ENCODE peak calls at places on chromosomes 2 and 18, in six cellular contexts. Q, G, I, C, V and Y are unnamed samples.

GRCh38 chr2:41735446-41735845 is 312.4 kb upstream of the PKDCC start:
- DNase-seq in Q (no peak), I (no peak), G (no peak), C (peak), V (no peak), Y (no peak)

GRCh38 chr18:72871091-72871490 is 3.3 kb upstream of the NETO1 start:
- DNase-seq in V (no peak), Q (no peak), C (no peak), G (peak), I (no peak), Y (no peak)

GRCh38 chr2:148742373-148742772 is 97.8 kb downstream of the EPC2 start:
- DNase-seq in G (no peak), V (no peak), Q (no peak), C (no peak), I (no peak), Y (no peak)

GRCh38 chr18:49561377-49562193 is at the start of gene LIPG:
- DNase-seq in V (no peak), I (no peak), G (peak), Q (peak), C (peak), Y (peak)

GRCh38 chr2:231464576-231465540 is 574 bp upstream of the NCL start:
- DNase-seq in Q (peak), G (peak), C (no peak), V (peak), I (peak), Y (peak)

GRCh38 chr2:233461481-233461891 is 105.1 kb downstream of the USP40 start:
- DNase-seq in Q (no peak), C (no peak), I (no peak), V (no peak), G (no peak), Y (no peak)

GRCh38 chr2:191701696-191702095 is 23.8 kb downstream of the NABP1 start:
- DNase-seq in G (peak), Q (no peak), I (no peak), V (no peak), C (no peak), Y (no peak)

GRCh38 chr2:96116879-96117533 is 635 bp upstream of the ADRA2B start:
- DNase-seq in Q (peak), V (peak), C (peak), I (no peak), G (no peak), Y (peak)

GRCh38 chr2:10225291-10226031 is 77.2 kb upstream of the HPCAL1 start:
- DNase-seq in G (no peak), C (no peak), V (no peak), I (no peak), Q (no peak), Y (peak)

GRCh38 chr2:176206677-176207076 is 18.2 kb downstream of the HOXD1 start:
- DNase-seq in G (no peak), C (no peak), Q (no peak), V (no peak), I (no peak), Y (no peak)

GRCh38 chr2:208311954-208312353 is 45.9 kb downstream of the PIKFYVE start:
- DNase-seq in I (no peak), Q (no peak), C (no peak), V (no peak), G (peak), Y (no peak)

GRCh38 chr2:68971591-68972231 is 2.7 kb upstream of the GKN1 start:
- DNase-seq in C (peak), Q (peak), G (peak), V (no peak), I (no peak), Y (no peak)

GRCh38 chr2:3959372-3959771 is 256.0 kb downstream of the DCDC2C start:
- DNase-seq in V (no peak), C (peak), Q (no peak), G (peak), I (no peak), Y (peak)

GRCh38 chr2:97935719-97936161 is 60.0 kb downstream of the TMEM131 start:
- DNase-seq in V (no peak), I (no peak), C (peak), G (peak), Q (no peak), Y (peak)

GRCh38 chr2:48527211-48527880 is 2.6 kb upstream of the STON1 start:
- DNase-seq in Q (no peak), G (peak), C (no peak), V (no peak), I (no peak), Y (no peak)

GRCh38 chr18:42413870-42414269 is 458.8 kb downstream of the PIK3C3 start:
- DNase-seq in Q (no peak), G (peak), V (no peak), I (no peak), C (peak), Y (no peak)

GRCh38 chr18:73741946-73742345 is 405.7 kb downstream of the FBXO15 start:
- DNase-seq in I (no peak), C (no peak), G (peak), Q (no peak), V (no peak), Y (no peak)

GRCh38 chr18:71287268-71287667 is 998.4 kb downstream of the SOCS6 start:
- DNase-seq in G (no peak), V (no peak), I (no peak), Q (no peak), C (no peak), Y (no peak)

GRCh38 chr2:20916604-20917286 is 93.8 kb upstream of the LDAH start:
- DNase-seq in Q (no peak), V (no peak), I (no peak), G (peak), C (peak), Y (no peak)
- TF ChIP-seq CTCF in Q (no peak), V (no peak), I (peak), G (peak), C (peak), Y (no peak)

GRCh38 chr2:2542966-2543555 is 212.0 kb upstream of the MYT1L start:
- DNase-seq in V (no peak), C (no peak), G (no peak), I (no peak), Q (no peak), Y (peak)
- TF ChIP-seq CTCF in V (no peak), C (no peak), G (no peak), I (no peak), Q (no peak), Y (no peak)

GRCh38 chr2:86035883-86036789 is 69.5 kb downstream of the POLR1A start:
- DNase-seq in G (peak), C (no peak), Q (peak), V (peak), I (peak), Y (peak)
- TF ChIP-seq CTCF in G (peak), C (no peak), Q (no peak), V (peak), I (no peak), Y (no peak)

GRCh38 chr2:42767899-42768705 is 4.2 kb upstream of the OXER1 start:
- DNase-seq in G (no peak), C (no peak), Q (no peak), I (no peak), V (no peak), Y (no peak)

GRCh38 chr2:42768706-42769256 is 4.8 kb upstream of the OXER1 start:
- DNase-seq in Q (no peak), I (no peak), C (no peak), V (no peak), G (no peak), Y (no peak)

GRCh38 chr2:42769583-42770287 is 5.8 kb upstream of the OXER1 start:
- DNase-seq in C (no peak), G (no peak), V (no peak), Q (no peak), I (no peak), Y (no peak)

GRCh38 chr2:42771546-42772153 is 7.7 kb upstream of the OXER1 start:
- DNase-seq in I (no peak), Q (no peak), V (no peak), C (no peak), G (no peak), Y (no peak)

GRCh38 chr2:42770288-42771131 is 6.6 kb upstream of the OXER1 start:
- DNase-seq in C (peak), I (no peak), Q (no peak), V (no peak), G (peak), Y (peak)
- TF ChIP-seq CTCF in C (peak), I (peak), Q (no peak), V (no peak), G (peak), Y (peak)

GRCh38 chr2:174634130-174635014 is 36.8 kb upstream of the WIPF1 start:
- DNase-seq in C (no peak), G (no peak), I (no peak), Q (peak), V (peak), Y (no peak)
- TF ChIP-seq CTCF in C (no peak), G (no peak), I (no peak), Q (no peak), V (no peak), Y (no peak)

GRCh38 chr2:165141601-165142000 is 62.2 kb downstream of the SCN3A start:
- DNase-seq in I (no peak), C (no peak), V (no peak), G (no peak), Q (no peak), Y (no peak)
- TF ChIP-seq CTCF in I (no peak), C (no peak), V (no peak), G (no peak), Q (no peak), Y (no peak)

GRCh38 chr2:27025861-27026851 is 6.6 kb upstream of the TMEM214 start:
- DNase-seq in G (no peak), C (no peak), Q (no peak), I (no peak), V (no peak), Y (no peak)

GRCh38 chr2:27023740-27024139 is 9.0 kb upstream of the TMEM214 start:
- DNase-seq in I (no peak), Q (no peak), G (no peak), V (no peak), C (no peak), Y (no peak)

GRCh38 chr2:27024812-27025211 is 8.0 kb upstream of the TMEM214 start:
- DNase-seq in V (no peak), Q (no peak), G (no peak), C (no peak), I (no peak), Y (no peak)

GRCh38 chr2:27025281-27025800 is 7.4 kb upstream of the TMEM214 start:
- DNase-seq in C (no peak), V (no peak), Q (no peak), I (no peak), G (no peak), Y (no peak)

DNA sequence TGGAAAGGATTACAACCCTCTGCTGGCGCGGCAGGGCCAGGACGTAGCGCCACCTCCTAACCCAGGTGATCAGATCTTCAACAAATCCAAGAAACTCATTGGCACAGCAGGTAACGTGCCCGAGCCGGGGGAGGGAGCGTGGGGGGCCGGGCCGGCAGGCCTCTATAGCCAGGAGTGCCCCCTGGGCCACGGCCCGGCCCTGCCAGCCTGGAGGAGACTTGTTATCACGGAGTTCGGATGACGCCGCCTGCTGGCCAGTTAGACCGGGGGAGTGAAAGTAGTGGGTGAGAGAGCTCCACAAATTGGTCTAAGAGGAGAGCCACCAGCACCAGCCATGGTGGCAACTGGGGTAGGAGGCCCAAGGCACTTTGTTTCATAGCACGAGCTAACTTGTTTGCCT is 8.6 kb upstream of the TMEM214 start:
- DNase-seq in I (no peak), C (peak), V (no peak), G (no peak), Q (no peak), Y (peak)
- TF ChIP-seq CTCF in I (no peak), C (peak), V (no peak), G (no peak), Q (no peak), Y (peak)

GRCh38 chr2:71799013-71799575 is 345.7 kb downstream of the DYSF start:
- DNase-seq in Q (no peak), C (no peak), G (no peak), I (no peak), V (no peak), Y (no peak)
- TF ChIP-seq CTCF in Q (no peak), C (no peak), G (no peak), I (no peak), V (no peak), Y (no peak)